ENCODE peak calls at places on chromosomes 12 and 14, in four cellular contexts. C is A549; P is stimulated activated CD4-positive, alpha-beta T cell treated with anti-CD3 and anti-CD28 coated beads, Interleukin-1b, Interleukin-23, amount 100 ng/mL, for 1 hour; G is right atrium auricular region. L is an unnamed sample.

GRCh38 chr12:75844985-75845384 is 186.6 kb downstream of the PHLDA1 start:
- DNase-seq in C (no peak), P (no peak), G (no peak), L (no peak)

GRCh38 chr12:19388131-19388549 is 51.2 kb upstream of the AEBP2 start:
- DNase-seq in P (no peak), G (no peak), C (no peak), L (no peak)

GRCh38 chr12:124738636-124739467 is 124.8 kb downstream of the SCARB1 start:
- DNase-seq in C (no peak), G (no peak), P (no peak), L (no peak)

GRCh38 chr14:24280797-24281460 is 9.5 kb upstream of the RABGGTA start:
- DNase-seq in C (no peak), P (no peak), G (no peak), L (no peak)

GRCh38 chr12:100794441-100795192 is at the start of gene ANO4:
- DNase-seq in P (no peak), C (no peak), G (no peak), L (no peak)

GRCh38 chr14:53450871-53451270 is 297.7 kb upstream of the DDHD1 start:
- DNase-seq in C (no peak), G (no peak), P (no peak), L (no peak)

GRCh38 chr12:48002179-48002601 is 2.1 kb downstream of the COL2A1 start:
- DNase-seq in G (no peak), P (no peak), C (peak; percentile 17), L (peak; percentile 68)

GRCh38 chr12:132275110-132275531 is 54.3 kb downstream of the GALNT9 start:
- DNase-seq in P (no peak), G (no peak), C (peak; percentile 92), L (peak; percentile 66)

GRCh38 chr12:86914716-86915115 is 658.5 kb upstream of the MGAT4C start:
- DNase-seq in C (peak; percentile 4), G (no peak), P (no peak), L (peak; percentile 47)

L was measured in NCI-H460.